ENCODE peak calls at places on chromosomes 5 and 9, in six cellular contexts. A is epithelial cell of esophagus, Q is lower lobe of right lung, M is OCI-LY7, J is brain microvascular endothelial cell, S is AG04450. H is an unnamed sample.

GRCh38 chr5:136819526-136820302 is 454.4 kb upstream of the TRPC7 start:
- DNase-seq in J (no peak), A (no peak), Q (no peak), S (no peak), M (no peak), H (no peak)

GRCh38 chr5:68522863-68523262 is 307.3 kb downstream of the PIK3R1 start:
- DNase-seq in S (no peak), Q (no peak), J (no peak), M (no peak), A (no peak), H (no peak)

GRCh38 chr5:33981408-33982171 is 2.9 kb downstream of the SLC45A2 start:
- DNase-seq in S (no peak), A (no peak), M (no peak), J (no peak), Q (no peak), H (no peak)

GRCh38 chr5:55993013-55993412 is 1.8 kb downstream of the IL6ST start:
- DNase-seq in Q (no peak), J (no peak), M (no peak), S (no peak), A (peak), H (no peak)

GRCh38 chr9:128987800-128988199 is 40.3 kb downstream of the NUP188 start:
- DNase-seq in A (peak), S (peak), J (peak), Q (no peak), M (no peak), H (peak)

GRCh38 chr9:112500842-112501241 is 14.2 kb downstream of the KIAA1958 start:
- DNase-seq in J (no peak), A (no peak), M (no peak), Q (no peak), S (no peak), H (no peak)

GRCh38 chr5:167716376-167716775 is 575.1 kb upstream of the WWC1 start:
- DNase-seq in A (no peak), S (peak), J (no peak), M (no peak), Q (no peak), H (no peak)

GRCh38 chr9:5671711-5672353 is 42.9 kb downstream of the RIC1 start:
- DNase-seq in S (no peak), Q (no peak), A (no peak), J (no peak), M (peak), H (no peak)

GRCh38 chr9:115204827-115205506 is 87.0 kb upstream of the TNC start:
- DNase-seq in S (peak), J (peak), Q (no peak), A (peak), M (no peak), H (no peak)

GRCh38 chr9:35954942-35955546 is 2.9 kb downstream of the OR2S2 start:
- DNase-seq in S (peak), M (peak), A (peak), J (peak), Q (no peak), H (peak)

GRCh38 chr9:71619926-71620325 is 148.4 kb downstream of the CEMIP2 start:
- DNase-seq in M (no peak), Q (no peak), S (no peak), A (no peak), J (no peak), H (no peak)

GRCh38 chr9:114290561-114290986 is 32.3 kb upstream of the ORM1 start:
- DNase-seq in Q (peak), J (no peak), M (no peak), A (no peak), S (no peak), H (no peak)

GRCh38 chr9:75892168-75892901 is 1.9 kb downstream of the PCSK5 start:
- DNase-seq in J (no peak), S (no peak), M (no peak), Q (peak), A (peak), H (peak)

GRCh38 chr9:24587883-24588282 is 42.2 kb upstream of the IZUMO3 start:
- DNase-seq in J (no peak), S (no peak), Q (no peak), A (no peak), M (no peak), H (no peak)

GRCh38 chr5:34756781-34757624 is 82.0 kb upstream of the TTC23L start:
- DNase-seq in S (no peak), Q (no peak), A (no peak), M (no peak), J (no peak), H (no peak)

GRCh38 chr5:139381837-139382361 is 1.2 kb downstream of the SLC23A1 start:
- DNase-seq in M (no peak), Q (no peak), S (no peak), A (no peak), J (no peak), H (no peak)

GRCh38 chr5:107121793-107122519 is 548.8 kb downstream of the EFNA5 start:
- DNase-seq in M (no peak), S (no peak), A (no peak), J (no peak), Q (no peak), H (no peak)

GRCh38 chr5:148739023-148739422 is 84.7 kb upstream of the HTR4 start:
- DNase-seq in M (no peak), Q (no peak), S (no peak), A (no peak), J (no peak), H (no peak)

DNA sequence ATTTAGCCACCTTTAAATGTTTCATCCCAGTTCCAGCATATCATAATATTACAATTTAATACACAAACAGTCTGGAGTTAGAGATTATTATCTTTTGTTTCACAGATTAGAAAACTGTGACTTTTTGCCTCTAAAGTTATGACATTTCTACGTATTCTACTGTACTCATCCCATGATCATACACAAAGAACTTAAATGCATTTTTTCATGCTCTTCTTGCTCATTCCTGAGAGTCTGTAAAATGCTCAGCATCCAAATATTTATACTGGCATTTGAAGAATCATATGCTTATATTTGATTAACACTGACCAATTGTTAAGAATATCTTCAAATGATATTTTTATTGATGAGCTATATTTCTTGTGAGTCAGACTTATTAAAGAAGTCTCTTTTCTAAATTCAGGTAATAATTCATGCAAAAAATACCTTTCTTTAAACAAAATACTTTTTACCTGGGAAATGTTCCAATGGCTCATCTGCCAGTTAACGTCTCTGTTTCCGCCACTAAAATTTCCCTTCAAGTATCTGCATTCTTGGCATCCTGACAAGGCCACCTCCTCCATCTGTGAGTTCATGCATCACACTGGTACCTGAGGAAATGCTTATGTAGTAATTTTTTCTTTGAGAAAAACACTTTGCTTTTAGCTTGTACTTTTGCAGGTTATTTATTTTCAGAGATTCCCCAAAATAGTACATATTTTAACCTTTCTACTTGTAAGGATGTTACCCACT is 139.6 kb upstream of the RASA1 start:
- DNase-seq in J (no peak), M (no peak), Q (no peak), A (peak), S (no peak), H (no peak)
- H3K4me3 ChIP-seq in J (no peak), M (no peak), Q (no peak), A (no peak), S (no peak), H (no peak)

GRCh38 chr9:34560574-34561229 is 28.8 kb downstream of the CNTFR start:
- DNase-seq in A (no peak), M (no peak), S (no peak), J (no peak), Q (no peak), H (no peak)

GRCh38 chr9:34558911-34559615 is 30.5 kb downstream of the CNTFR start:
- DNase-seq in A (no peak), S (no peak), J (no peak), M (no peak), Q (no peak), H (peak)

GRCh38 chr9:34558341-34558740 is 31.2 kb downstream of the CNTFR start:
- DNase-seq in Q (no peak), A (no peak), S (no peak), M (no peak), J (no peak), H (peak)

GRCh38 chr9:34557421-34558321 is 31.9 kb downstream of the CNTFR start:
- DNase-seq in S (no peak), Q (no peak), M (no peak), J (no peak), A (no peak), H (peak)

GRCh38 chr9:34559616-34560546 is 29.6 kb downstream of the CNTFR start:
- DNase-seq in J (peak), Q (no peak), M (no peak), S (no peak), A (peak), H (peak)
- H3K4me3 ChIP-seq in J (peak), Q (no peak), M (no peak), S (no peak), A (no peak), H (peak)

DNA sequence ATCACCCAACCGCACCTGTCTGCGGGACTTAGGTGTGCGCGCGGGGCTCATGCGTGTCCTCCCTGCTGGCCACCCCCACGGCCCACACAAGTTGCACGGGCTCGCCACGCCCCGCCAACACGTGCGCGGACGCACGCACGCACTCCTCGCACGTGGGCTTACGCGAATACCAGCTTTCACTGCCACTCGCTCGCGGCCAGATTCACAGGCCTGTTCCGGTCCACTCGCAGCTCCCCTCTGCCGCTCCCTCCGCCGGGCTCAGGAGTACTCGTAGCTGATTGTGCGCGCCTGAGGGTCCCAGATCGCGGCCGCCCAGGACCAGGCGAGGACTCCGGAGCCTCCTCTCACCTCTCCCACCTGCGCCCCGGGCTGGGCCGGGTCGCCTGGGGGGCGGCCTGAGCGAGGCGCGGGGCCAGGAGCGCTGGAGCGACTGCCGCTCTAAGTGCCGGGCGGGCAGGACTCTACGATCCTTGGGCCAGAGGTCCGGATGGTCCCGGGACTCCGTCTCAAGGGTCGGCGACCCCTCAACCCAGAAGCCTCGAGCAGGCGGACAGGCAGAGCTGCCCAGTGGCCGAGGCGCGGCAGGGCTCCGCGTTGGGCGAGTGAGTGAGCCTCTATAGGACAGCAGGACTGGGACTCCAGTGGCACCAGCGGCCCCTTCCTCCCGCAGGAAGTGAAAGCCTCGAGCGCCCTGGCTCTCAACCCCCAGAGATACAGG is 3.4 kb downstream of the PCDHGC5 start:
- DNase-seq in J (no peak), M (no peak), A (no peak), Q (no peak), S (no peak), H (no peak)
- H3K4me3 ChIP-seq in J (no peak), M (no peak), A (no peak), Q (peak), S (no peak), H (no peak)

GRCh38 chr5:89901983-89902382 is 507.6 kb downstream of the CETN3 start:
- DNase-seq in J (no peak), Q (no peak), M (no peak), A (no peak), S (no peak), H (no peak)
- H3K4me3 ChIP-seq in J (no peak), Q (no peak), M (no peak), A (no peak), S (no peak), H (no peak)

H was measured in SJCRH30.